ENCODE peak calls at places on chromosomes 11 and 22, in nine cellular contexts. C is T-helper 9 cell; E is foreskin fibroblast; F is thoracic aorta; H is GM06990; L is esophagus muscularis mucosa; Q is AG20443; J is naive thymus-derived CD8-positive, alpha-beta T cell; X is HuH-7.5. Y is an unnamed sample.

GRCh38 chr11:27912916-27913315 is 195.0 kb downstream of the KIF18A start:
- DNase-seq in C (no peak), E (no peak), F (no peak), H (no peak), L (no peak), Q (no peak), J (no peak), X (no peak), Y (no peak)

GRCh38 chr22:48084041-48084748 is 1321.7 kb downstream of the TBC1D22A start:
- DNase-seq in C (no peak), E (no peak), F (no peak), H (peak; percentile 36), L (no peak), Q (no peak), J (no peak), X (no peak), Y (no peak)

GRCh38 chr22:24200616-24201212 is 19.4 kb downstream of the SUSD2 start:
- DNase-seq in C (no peak), E (peak; percentile 56), F (no peak), H (no peak), L (no peak), Q (no peak), J (no peak), X (no peak), Y (no peak)

GRCh38 chr11:9208726-9209501 is 56.2 kb downstream of the DENND5A start:
- DNase-seq in C (no peak), E (peak; percentile 36), F (no peak), H (peak; percentile 48), L (no peak), Q (no peak), J (no peak), X (no peak), Y (no peak)

GRCh38 chr11:132310390-132311375 is 940.3 kb downstream of the NTM start:
- DNase-seq in C (no peak), E (no peak), F (no peak), H (no peak), L (no peak), Q (no peak), J (no peak), X (no peak), Y (no peak)

GRCh38 chr22:16717699-16718558 is 107.3 kb downstream of the XKR3 start:
- DNase-seq in C (no peak), E (no peak), F (no peak), H (no peak), L (no peak), Q (no peak), J (no peak), X (no peak), Y (no peak)

GRCh38 chr11:121741316-121741715 is 288.5 kb upstream of the SORL1-AS1 start:
- DNase-seq in C (no peak), E (peak; percentile 46), F (no peak), H (no peak), L (peak; percentile 81), Q (no peak), J (no peak), X (no peak), Y (no peak)

GRCh38 chr22:46309526-46310085 is 12.9 kb downstream of the GTSE1 start:
- DNase-seq in C (no peak), E (no peak), F (no peak), H (no peak), L (no peak), Q (no peak), J (no peak), X (no peak), Y (no peak)

GRCh38 chr22:17477401-17477833 is 85.9 kb upstream of the SLC25A18 start:
- DNase-seq in C (no peak), E (no peak), F (no peak), H (no peak), L (no peak), Q (no peak), J (no peak), X (no peak), Y (no peak)

GRCh38 chr11:71199226-71199815 is 53.1 kb downstream of the SHANK2 start:
- DNase-seq in C (no peak), E (no peak), F (no peak), H (no peak), L (no peak), Q (no peak), J (no peak), X (no peak), Y (no peak)

GRCh38 chr11:63667993-63668392 is 3.2 kb downstream of the ATL3 start:
- DNase-seq in C (no peak), E (peak; percentile 93), F (no peak), H (no peak), L (no peak), Q (peak; percentile 73), J (no peak), X (no peak), Y (no peak)

GRCh38 chr22:22733881-22734373 is 89.5 kb downstream of the GGTLC2 start:
- DNase-seq in C (no peak), E (no peak), F (no peak), H (no peak), L (peak; percentile 72), Q (no peak), J (no peak), X (no peak), Y (no peak)

GRCh38 chr22:32018056-32018455 is 25.0 kb upstream of the SLC5A1 start:
- DNase-seq in C (no peak), E (no peak), F (no peak), H (no peak), L (no peak), Q (no peak), J (no peak), X (no peak), Y (no peak)

GRCh38 chr11:36077886-36078685 is 134.2 kb downstream of the LDLRAD3 start:
- DNase-seq in C (no peak), E (peak; percentile 51), F (no peak), H (no peak), L (no peak), Q (no peak), J (no peak), X (no peak), Y (no peak)

GRCh38 chr22:32531955-32532818 is 57.6 kb downstream of the FBXO7 start:
- DNase-seq in C (no peak), E (peak; percentile 98), F (peak; percentile 14), H (no peak), L (no peak), Q (peak; percentile 98), J (no peak), X (peak; percentile 42), Y (peak; percentile 50)

Y was measured in brain pericyte.